ENCODE peak calls at places on chromosomes 3 and 15, in ten cellular contexts. T is tibial artery; H is A673; S is M059J; V is amniotic stem cell; E is ACHN; Z is bronchial epithelial cell; N is activated naive CD4-positive, alpha-beta T cell treated with anti-CD3 and anti-CD28 coated beads, Interleukin-2, amount 50 U/mL, for 16 hours; B is sigmoid colon; A is HuH-7. G is an unnamed sample.

GRCh38 chr3:126104742-126105605 is 21.1 kb upstream of the SLC41A3 start:
- DNase-seq in T (peak; percentile 59), H (no peak), S (no peak), V (no peak), E (no peak), Z (no peak), N (no peak), B (peak; percentile 58), A (no peak), G (no peak)

GRCh38 chr3:8723612-8724011 is 10.0 kb upstream of the CAV3 start:
- DNase-seq in T (no peak), H (no peak), S (no peak), V (no peak), E (no peak), Z (no peak), N (no peak), B (no peak), A (no peak), G (no peak)

GRCh38 chr3:169575381-169575780 is 88.1 kb downstream of the MECOM start:
- DNase-seq in T (no peak), H (peak; percentile 14), S (peak; percentile 75), V (no peak), E (no peak), Z (peak; percentile 92), N (no peak), B (no peak), A (no peak), G (peak; percentile 59)

GRCh38 chr3:189365609-189366564 is 194.1 kb downstream of the TPRG1 start:
- DNase-seq in T (no peak), H (no peak), S (peak; percentile 15), V (no peak), E (no peak), Z (no peak), N (no peak), B (no peak), A (no peak), G (no peak)

GRCh38 chr3:113258311-113258710 is 47.0 kb downstream of the BOC start:
- DNase-seq in T (no peak), H (no peak), S (no peak), V (no peak), E (no peak), Z (no peak), N (no peak), B (no peak), A (no peak), G (no peak)

GRCh38 chr15:31463521-31464102 is 137.0 kb downstream of the KLF13 start:
- DNase-seq in T (peak; percentile 37), H (no peak), S (no peak), V (no peak), E (no peak), Z (no peak), N (no peak), B (no peak), A (no peak), G (no peak)

GRCh38 chr3:113773381-113773780 is 26.5 kb downstream of the ATP6V1A start:
- DNase-seq in T (no peak), H (peak; percentile 18), S (peak; percentile 50), V (no peak), E (no peak), Z (no peak), N (no peak), B (no peak), A (no peak), G (no peak)

GRCh38 chr3:112579697-112580096 is 17.9 kb downstream of the SLC35A5 start:
- DNase-seq in T (no peak), H (no peak), S (peak; percentile 57), V (no peak), E (no peak), Z (no peak), N (no peak), B (no peak), A (no peak), G (no peak)

GRCh38 chr3:71376911-71377310 is 206.6 kb downstream of the FOXP1 start:
- DNase-seq in T (no peak), H (no peak), S (no peak), V (no peak), E (no peak), Z (no peak), N (peak; percentile 40), B (no peak), A (no peak), G (no peak)

GRCh38 chr15:40435331-40436089 is 5.2 kb upstream of the BAHD1 start:
- DNase-seq in T (no peak), H (no peak), S (no peak), V (no peak), E (no peak), Z (no peak), N (no peak), B (no peak), A (no peak), G (no peak)

GRCh38 chr3:64220161-64220560 is 5.1 kb downstream of the PRICKLE2 start:
- DNase-seq in T (no peak), H (no peak), S (peak; percentile 72), V (no peak), E (peak; percentile 81), Z (peak; percentile 34), N (no peak), B (no peak), A (no peak), G (no peak)

GRCh38 chr3:185701891-185702563 is 115.9 kb downstream of the SENP2 start:
- DNase-seq in T (no peak), H (no peak), S (no peak), V (no peak), E (no peak), Z (no peak), N (no peak), B (no peak), A (no peak), G (no peak)

GRCh38 chr3:140585828-140586227 is 92.0 kb upstream of the TRIM42 start:
- DNase-seq in T (no peak), H (no peak), S (peak; percentile 21), V (no peak), E (no peak), Z (peak; percentile 4), N (no peak), B (no peak), A (no peak), G (no peak)

GRCh38 chr15:35698978-35699377 is 153.0 kb upstream of the DPH6 start:
- DNase-seq in T (no peak), H (no peak), S (no peak), V (no peak), E (no peak), Z (no peak), N (no peak), B (no peak), A (no peak), G (no peak)

GRCh38 chr3:6551165-6551564 is 309.8 kb upstream of the GRM7 start:
- DNase-seq in T (no peak), H (no peak), S (no peak), V (no peak), E (no peak), Z (no peak), N (no peak), B (no peak), A (no peak), G (no peak)

GRCh38 chr3:127101411-127102067 is 91.4 kb upstream of the PRR23E start:
- DNase-seq in T (peak; percentile 55), H (no peak), S (no peak), V (no peak), E (no peak), Z (no peak), N (no peak), B (no peak), A (no peak), G (no peak)

GRCh38 chr3:37753428-37753827 is 108.3 kb upstream of the CTDSPL start:
- DNase-seq in T (no peak), H (no peak), S (no peak), V (no peak), E (no peak), Z (peak; percentile 60), N (no peak), B (no peak), A (no peak), G (peak; percentile 26)

GRCh38 chr3:156865732-156866131 is 39.6 kb downstream of the LEKR1 start:
- DNase-seq in T (no peak), H (peak; percentile 12), S (peak; percentile 35), V (no peak), E (no peak), Z (no peak), N (no peak), B (no peak), A (no peak), G (no peak)

GRCh38 chr3:164401923-164402322 is 676.4 kb downstream of the SI start:
- DNase-seq in T (no peak), H (no peak), S (no peak), V (no peak), E (no peak), Z (no peak), N (no peak), B (no peak), A (no peak), G (no peak)

GRCh38 chr3:57758686-57759085 is 2.6 kb downstream of the SLMAP start:
- DNase-seq in T (no peak), H (no peak), S (peak; percentile 17), V (no peak), E (no peak), Z (peak; percentile 33), N (no peak), B (no peak), A (no peak), G (no peak)

GRCh38 chr15:93167291-93167690 is 78.3 kb upstream of the RGMA start:
- DNase-seq in T (no peak), H (no peak), S (no peak), V (no peak), E (no peak), Z (no peak), N (no peak), B (no peak), A (no peak), G (no peak)

GRCh38 chr3:64319391-64319790 is 94.1 kb upstream of the PRICKLE2 start:
- DNase-seq in T (no peak), H (no peak), S (no peak), V (no peak), E (no peak), Z (no peak), N (no peak), B (no peak), A (no peak), G (no peak)